ENCODE peak calls at places on chromosome 21, in seven cellular contexts. G is bronchial epithelial cell; Q is stimulated activated CD4-positive, alpha-beta T cell treated with anti-CD3 and anti-CD28 coated beads, Interleukin-1b, Interleukin-23, amount 100 ng/mL, for 4 hours; A is NCI-H2081; R is stimulated activated CD8-positive, alpha-beta memory T cell treated with anti-CD3 and anti-CD28 coated beads, Interleukin-2, amount 100 ng/mL, for 1 hour; N is Daoy; W is germinal center. V is an unnamed sample.

GRCh38 chr21:42699196-42699595 is 45.8 kb downstream of the PDE9A start:
- DNase-seq in G (no peak), Q (no peak), A (no peak), R (no peak), N (no peak), W (no peak), V (no peak)

GRCh38 chr21:35340273-35340672 is 291.2 kb upstream of the RUNX1 start:
- DNase-seq in G (no peak), Q (no peak), A (no peak), R (no peak), N (no peak), W (no peak), V (no peak)

GRCh38 chr21:15741510-15741909 is 11.7 kb downstream of the USP25 start:
- DNase-seq in G (peak), Q (no peak), A (no peak), R (no peak), N (peak), W (no peak), V (peak)

GRCh38 chr21:44969965-44970755 is 30.3 kb downstream of the SLX9 start:
- DNase-seq in G (no peak), Q (no peak), A (no peak), R (no peak), N (no peak), W (no peak), V (no peak)

GRCh38 chr21:17688912-17689874 is 76.5 kb upstream of the BTG3 start:
- DNase-seq in G (peak), Q (peak), A (peak), R (peak), N (peak), W (no peak), V (peak)

GRCh38 chr21:16082038-16082816 is 352.4 kb downstream of the USP25 start:
- DNase-seq in G (peak), Q (no peak), A (no peak), R (no peak), N (no peak), W (no peak), V (peak)

GRCh38 chr21:32921632-32922230 is 104.0 kb upstream of the OLIG2 start:
- DNase-seq in G (peak), Q (peak), A (no peak), R (peak), N (peak), W (peak), V (no peak)

GRCh38 chr21:15289896-15290841 is 225.4 kb upstream of the NRIP1 start:
- DNase-seq in G (no peak), Q (no peak), A (peak), R (no peak), N (peak), W (no peak), V (no peak)

GRCh38 chr21:42652527-42653491 is 612 bp upstream of the PDE9A start:
- DNase-seq in G (no peak), Q (no peak), A (no peak), R (no peak), N (peak), W (no peak), V (peak)

GRCh38 chr21:25254491-25255174 is 352.6 kb downstream of the MRPL39 start:
- DNase-seq in G (no peak), Q (no peak), A (no peak), R (no peak), N (no peak), W (no peak), V (no peak)

GRCh38 chr21:15754640-15755039 is 24.9 kb downstream of the USP25 start:
- DNase-seq in G (peak), Q (no peak), A (no peak), R (no peak), N (no peak), W (no peak), V (peak)

GRCh38 chr21:39788383-39788782 is 43.4 kb downstream of the IGSF5 start:
- DNase-seq in G (peak), Q (no peak), A (peak), R (no peak), N (peak), W (no peak), V (peak)

GRCh38 chr21:34791776-34792503 is 123.1 kb downstream of the CLIC6 start:
- DNase-seq in G (no peak), Q (no peak), A (no peak), R (no peak), N (no peak), W (no peak), V (no peak)

GRCh38 chr21:31531967-31532366 is 127.5 kb upstream of the SOD1 start:
- DNase-seq in G (no peak), Q (no peak), A (no peak), R (no peak), N (no peak), W (no peak), V (no peak)